ENCODE peak calls at places on chromosomes 6 and 20, in eight cellular contexts. I, C, F, S, V, O, Z and D are unnamed samples.

GRCh38 chr6:34514112-34514511 is 42.0 kb downstream of the SPDEF start:
- DNase-seq in I (no peak), C (no peak), F (no peak), S (no peak), V (no peak), O (no peak), Z (no peak), D (peak; percentile 25)

GRCh38 chr6:91664327-91664959 is 1077.6 kb upstream of the MAP3K7 start:
- DNase-seq in I (no peak), C (no peak), F (no peak), S (no peak), V (no peak), O (no peak), Z (no peak), D (no peak)

GRCh38 chr6:75935473-75935793 is 137.0 kb downstream of the IMPG1 start:
- DNase-seq in I (no peak), C (peak; percentile 46), F (no peak), S (no peak), V (no peak), O (no peak), Z (no peak), D (no peak)

GRCh38 chr20:24764027-24764797 is 184.9 kb upstream of the CST7 start:
- DNase-seq in I (no peak), C (peak; percentile 18), F (no peak), S (no peak), V (no peak), O (no peak), Z (no peak), D (no peak)

GRCh38 chr20:38021373-38021772 is 11.9 kb downstream of the TTI1 start:
- DNase-seq in I (peak; percentile 45), C (no peak), F (no peak), S (no peak), V (no peak), O (no peak), Z (no peak), D (no peak)

GRCh38 chr20:62350098-62350628 is 16.9 kb downstream of the LAMA5 start:
- DNase-seq in I (no peak), C (no peak), F (peak; percentile 93), S (peak; percentile 8), V (peak; percentile 25), O (no peak), Z (no peak), D (no peak)

GRCh38 chr6:15389079-15389758 is 143.3 kb downstream of the JARID2 start:
- DNase-seq in I (no peak), C (no peak), F (no peak), S (no peak), V (no peak), O (no peak), Z (no peak), D (no peak)

GRCh38 chr6:7087066-7087465 is 20.7 kb upstream of the RREB1 start:
- DNase-seq in I (peak; percentile 20), C (no peak), F (no peak), S (no peak), V (no peak), O (no peak), Z (no peak), D (peak; percentile 44)

GRCh38 chr20:52236292-52236691 is 44.7 kb upstream of the ZFP64 start:
- DNase-seq in I (no peak), C (no peak), F (no peak), S (no peak), V (no peak), O (no peak), Z (no peak), D (no peak)

GRCh38 chr20:44618318-44618731 is 33.2 kb downstream of the ADA start:
- DNase-seq in I (no peak), C (no peak), F (peak; percentile 68), S (peak; percentile 74), V (no peak), O (no peak), Z (no peak), D (no peak)